ENCODE peak calls at places on chromosomes 2 and 18, in four cellular contexts. D is tibial nerve; U is effector memory CD4-positive, alpha-beta T cell; P is heart right ventricle. K is an unnamed sample. For H3K4me1 and H3K27me3, the result is how much of the 10 kb centered on the place peaks cover.

GRCh38 chr2:117856415-117857210 is 42.1 kb downstream of the DDX18 start:
- DNase-seq in U (no peak), D (no peak), P (no peak), K (peak)

GRCh38 chr2:210459407-210459806 is 17.2 kb downstream of the LANCL1 start:
- DNase-seq in D (no peak), U (no peak), P (no peak), K (no peak)

GRCh38 chr2:68157002-68157401 is 686 bp upstream of the PNO1 start:
- DNase-seq in P (no peak), D (no peak), U (no peak), K (no peak)

GRCh38 chr2:152369176-152369860 is 34.3 kb downstream of the FMNL2 start:
- DNase-seq in P (no peak), U (no peak), D (no peak), K (no peak)

GRCh38 chr2:130341562-130342019 is 1.1 kb upstream of the IMP4 start:
- DNase-seq in U (no peak), P (no peak), D (no peak), K (no peak)

GRCh38 chr18:75205760-75206109 is 3.2 kb downstream of the PTGR3 start:
- DNase-seq in U (no peak), P (no peak), D (no peak), K (no peak)

GRCh38 chr18:49364821-49365220 is 95.6 kb downstream of the DYM start:
- DNase-seq in P (no peak), D (no peak), U (no peak), K (no peak)

GRCh38 chr2:31286961-31287550 is 53.1 kb downstream of the EHD3 start:
- DNase-seq in D (no peak), U (no peak), P (no peak), K (no peak)

GRCh38 chr2:88074854-88075292 is 7.2 kb downstream of the SMYD1 start:
- DNase-seq in P (no peak), D (no peak), U (no peak), K (no peak)

DNA sequence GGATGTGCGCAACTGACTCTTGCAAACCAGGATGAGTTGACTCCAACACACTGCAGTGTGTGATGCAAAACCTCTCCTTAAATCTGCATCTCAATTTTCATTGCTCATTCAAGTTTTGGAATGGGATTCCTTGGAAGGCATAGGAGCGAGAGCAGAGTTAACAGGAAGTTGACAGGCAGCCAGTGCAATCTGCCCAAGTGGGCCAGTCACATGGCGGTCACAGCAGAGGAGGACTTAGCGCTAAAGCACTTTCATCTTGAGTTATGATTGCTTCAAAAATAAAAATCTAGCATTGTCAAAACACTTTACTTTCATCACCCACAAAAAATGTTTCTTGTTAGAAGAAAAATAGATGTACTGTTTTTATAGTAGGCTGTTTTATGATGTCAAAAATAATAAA is 439.0 kb downstream of the FBXO15 start:
- DNase-seq in U (no peak), D (no peak), P (no peak), K (no peak)
- H3K4me3 ChIP-seq in U (no peak), D (no peak), P (no peak), K (no peak)

GRCh38 chr2:216003876-216004275 is 9.5 kb downstream of the MREG start:
- DNase-seq in D (no peak), P (no peak), U (no peak), K (no peak)

GRCh38 chr2:216006164-216006663 is 7.1 kb downstream of the MREG start:
- DNase-seq in D (no peak), U (no peak), P (no peak), K (peak)

GRCh38 chr2:216002693-216003092 is 10.7 kb downstream of the MREG start:
- DNase-seq in U (no peak), D (no peak), P (no peak), K (no peak)

GRCh38 chr2:216002274-216002673 is 11.1 kb downstream of the MREG start:
- DNase-seq in P (no peak), D (no peak), U (no peak), K (no peak)

GRCh38 chr2:216004408-216005283 is 8.7 kb downstream of the MREG start:
- DNase-seq in U (no peak), P (no peak), D (no peak), K (no peak)
- H3K4me1 ChIP-seq in U (under half), P (under half), D (under half), K (under half)

GRCh38 chr2:119225084-119225864 is 1.6 kb downstream of the STEAP3 start:
- DNase-seq in D (no peak), P (no peak), U (no peak), K (no peak)
- H3K27me3 ChIP-seq in D (under half), P (under half), U (under half), K (under half)

DNA sequence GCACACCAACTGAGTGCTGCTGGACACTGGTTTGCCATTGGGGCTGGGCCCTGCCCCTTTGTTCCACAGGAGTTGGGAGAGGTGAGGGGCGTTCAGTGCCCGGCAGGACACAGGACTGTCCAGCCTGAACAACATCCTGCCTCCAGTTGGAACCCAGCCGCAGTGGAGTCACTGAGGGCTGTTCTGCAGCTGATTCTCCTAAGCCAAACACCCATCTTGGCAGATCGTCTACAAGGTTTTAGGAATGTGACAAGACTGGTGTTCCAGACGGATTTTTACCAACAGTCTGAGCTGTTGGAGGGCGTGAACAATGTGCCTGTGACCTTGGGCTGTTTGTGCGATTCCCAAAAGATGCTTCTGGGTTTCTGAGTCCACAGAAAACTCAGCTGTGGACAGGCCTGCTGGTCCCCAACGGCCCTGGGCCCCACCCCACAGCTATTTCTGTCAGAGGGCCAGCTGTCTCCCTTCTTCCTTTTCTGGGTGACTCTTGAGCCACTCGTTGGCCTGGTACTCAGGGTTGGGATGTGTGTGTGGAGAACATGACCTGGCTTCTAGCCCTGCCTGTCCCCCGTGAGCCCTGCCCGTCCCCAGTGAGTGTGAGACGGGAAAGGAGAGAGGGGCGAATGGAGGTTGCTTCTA is 5.7 kb downstream of the LRRFIP1 start:
- DNase-seq in U (no peak), D (no peak), P (peak), K (no peak)
- H3K4me3 ChIP-seq in U (no peak), D (no peak), P (no peak), K (no peak)

GRCh38 chr2:143255899-143256298 is 126.7 kb downstream of the ARHGAP15 start:
- DNase-seq in P (no peak), D (no peak), U (no peak), K (no peak)

GRCh38 chr2:143252138-143252907 is 123.1 kb downstream of the ARHGAP15 start:
- DNase-seq in P (no peak), D (no peak), U (no peak), K (no peak)

GRCh38 chr2:143258126-143258892 is 129.1 kb downstream of the ARHGAP15 start:
- DNase-seq in D (no peak), U (no peak), P (no peak), K (no peak)

GRCh38 chr2:143251680-143252079 is 122.5 kb downstream of the ARHGAP15 start:
- DNase-seq in D (no peak), U (no peak), P (no peak), K (no peak)

GRCh38 chr2:143254108-143254507 is 124.9 kb downstream of the ARHGAP15 start:
- DNase-seq in D (no peak), P (no peak), U (no peak), K (no peak)
- H3K4me1 ChIP-seq in D (under half), P (under half), U (under half), K (under half)

GRCh38 chr2:45005261-45006002 is 3.8 kb downstream of the SIX2 start:
- DNase-seq in U (no peak), D (no peak), P (no peak), K (no peak)

GRCh38 chr2:45007356-45007755 is 1.9 kb downstream of the SIX2 start:
- DNase-seq in P (no peak), U (no peak), D (no peak), K (no peak)

GRCh38 chr2:45007961-45008295 is 1.3 kb downstream of the SIX2 start:
- DNase-seq in U (no peak), D (no peak), P (no peak), K (no peak)

GRCh38 chr2:45006041-45006941 is 3.0 kb downstream of the SIX2 start:
- DNase-seq in P (no peak), U (no peak), D (no peak), K (no peak)

DNA sequence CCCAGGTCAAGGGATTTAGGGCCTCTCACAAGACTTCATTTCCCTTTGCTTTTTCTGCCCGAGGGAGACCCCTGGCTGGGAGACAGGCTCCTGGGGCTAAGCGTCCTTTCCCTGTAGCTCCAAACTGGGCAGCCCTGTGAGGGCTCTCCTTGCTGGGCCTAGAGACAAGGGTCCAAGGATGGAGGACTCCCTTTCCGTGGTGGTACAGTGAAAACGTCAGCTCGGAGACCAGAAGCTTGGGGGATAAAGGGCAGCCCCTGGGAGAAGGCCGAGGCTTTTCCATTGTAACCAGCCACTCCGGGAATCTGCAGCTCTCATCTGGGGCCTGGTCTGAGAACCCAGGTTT is 2.3 kb downstream of the SIX2 start:
- DNase-seq in U (no peak), P (no peak), D (no peak), K (no peak)
- H3K27me3 ChIP-seq in U (half or more), P (half or more), D (under half), K (half or more)

DNA sequence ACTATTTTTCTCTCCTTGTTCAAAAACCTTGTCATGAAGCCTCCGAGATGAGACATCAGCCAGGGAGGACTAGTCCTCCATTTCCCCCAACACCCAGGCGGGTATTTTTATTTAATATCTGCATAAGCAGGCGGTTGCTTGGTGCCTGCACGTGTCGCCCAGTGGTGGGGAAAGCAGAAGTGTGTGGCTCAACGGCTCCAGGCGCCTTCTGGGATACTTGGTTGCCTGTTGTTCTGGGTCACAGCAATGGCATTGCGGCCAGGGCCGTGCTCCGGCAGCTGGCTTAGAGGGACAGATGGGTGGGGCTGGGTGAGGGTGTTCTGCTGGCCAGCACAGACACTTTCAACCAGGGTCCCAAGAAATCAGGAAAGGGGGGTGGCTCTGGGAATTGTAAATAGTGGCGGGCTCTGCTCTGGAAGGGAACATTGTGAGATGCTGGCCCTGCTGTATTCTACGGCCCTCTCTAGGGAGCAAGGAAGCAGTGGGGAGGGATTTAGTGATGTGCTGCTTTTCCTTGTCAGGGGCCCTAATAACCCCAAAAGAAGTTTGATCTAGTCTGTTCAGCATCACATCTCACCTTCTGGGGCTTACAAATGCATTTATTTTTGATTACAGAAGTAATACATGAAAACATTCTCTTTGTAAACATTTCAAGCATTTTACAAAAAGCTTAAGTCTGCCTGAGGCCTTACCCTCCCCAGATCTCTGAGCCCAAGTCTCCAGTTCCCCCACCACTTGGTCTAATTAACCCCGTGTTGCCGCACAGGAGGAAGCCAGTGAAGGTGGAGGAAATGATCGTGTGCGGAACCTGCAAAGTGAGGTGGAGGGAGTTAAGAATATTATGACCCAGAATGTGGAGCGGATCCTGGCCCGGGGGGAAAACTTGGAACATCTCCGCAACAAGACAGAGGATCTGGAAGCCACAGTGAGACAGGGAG is 1.1 kb downstream of the VAMP8 start:
- DNase-seq in P (peak), U (no peak), D (no peak), K (no peak)
- H3K4me3 ChIP-seq in P (no peak), U (peak), D (peak), K (peak)

GRCh38 chr18:11991021-11991770 is 9.9 kb downstream of the IMPA2 start:
- DNase-seq in D (no peak), P (no peak), U (no peak), K (no peak)

GRCh38 chr18:11987527-11987926 is 6.2 kb downstream of the IMPA2 start:
- DNase-seq in P (no peak), D (no peak), U (no peak), K (no peak)

GRCh38 chr18:11989966-11990380 is 8.7 kb downstream of the IMPA2 start:
- DNase-seq in U (no peak), D (no peak), P (no peak), K (no peak)

GRCh38 chr18:11990541-11990940 is 9.2 kb downstream of the IMPA2 start:
- DNase-seq in U (no peak), P (no peak), D (no peak), K (no peak)

GRCh38 chr18:11989174-11989573 is 7.9 kb downstream of the IMPA2 start:
- DNase-seq in U (no peak), P (no peak), D (no peak), K (no peak)
- H3K4me1 ChIP-seq in U (under half), P (under half), D (under half), K (under half)

K was measured in keratinocyte.